ENCODE peak calls at places on chromosome 19, in four cellular contexts. T is K562, O is HCT116, X is HepG2. V is an unnamed sample. For H3K36me3, the result is how much of the 10 kb centered on the place peaks cover.

GRCh38 chr19:50174100-50174793 is 11.2 kb upstream of the IZUMO2 start:
- DNase-seq in X (no peak), T (no peak), O (no peak), V (no peak)

GRCh38 chr19:5434351-5434917 is 20.8 kb upstream of the ZNRF4 start:
- DNase-seq in X (no peak), O (peak), T (peak), V (no peak)

GRCh38 chr19:590396-590745 is 690 bp downstream of the HCN2 start:
- DNase-seq in T (peak), X (no peak), O (no peak), V (no peak)

GRCh38 chr19:1929051-1929742 is 11.8 kb upstream of the CSNK1G2 start:
- DNase-seq in T (peak), X (peak), O (peak), V (no peak)

GRCh38 chr19:50159078-50159477 is 4.0 kb downstream of the IZUMO2 start:
- DNase-seq in T (no peak), O (no peak), X (no peak), V (no peak)

GRCh38 chr19:35162471-35163326 is 8.2 kb downstream of the FXYD5 start:
- DNase-seq in T (no peak), X (no peak), O (peak), V (no peak)

GRCh38 chr19:44912854-44913253 is 1.6 kb upstream of the APOC1 start:
- DNase-seq in O (no peak), T (no peak), X (peak), V (no peak)

GRCh38 chr19:42028304-42029216 is 34.5 kb upstream of the ATP1A3 start:
- DNase-seq in O (peak), T (peak), X (no peak), V (no peak)

GRCh38 chr19:45901432-45901903 is 945 bp downstream of the MYPOP start:
- DNase-seq in O (no peak), X (no peak), T (no peak), V (no peak)

GRCh38 chr19:10193666-10194499 is 870 bp downstream of the DNMT1 start:
- DNase-seq in X (peak), T (peak), O (no peak), V (no peak)

GRCh38 chr19:42052241-42052863 is 17.7 kb downstream of the GRIK5 start:
- DNase-seq in X (no peak), T (no peak), O (no peak), V (no peak)

GRCh38 chr19:10921199-10921879 is 7.1 kb downstream of the YIPF2 start:
- DNase-seq in O (no peak), X (no peak), T (no peak), V (no peak)

GRCh38 chr19:58428617-58429016 is 11.3 kb downstream of the ZNF132 start:
- DNase-seq in O (no peak), X (no peak), T (no peak), V (no peak)

GRCh38 chr19:1073956-1074511 is 7.1 kb downstream of the ARHGAP45 start:
- DNase-seq in O (no peak), X (no peak), T (no peak), V (no peak)

GRCh38 chr19:15989889-15990288 is 41.1 kb downstream of the OR10H4 start:
- DNase-seq in T (no peak), O (no peak), X (no peak), V (no peak)

GRCh38 chr19:56107626-56108351 is 13.3 kb downstream of the ZNF787 start:
- DNase-seq in X (no peak), T (no peak), O (no peak), V (no peak)

GRCh38 chr19:1824252-1824622 is 12.2 kb upstream of the ATP8B3 start:
- DNase-seq in O (no peak), X (no peak), T (peak), V (no peak)

GRCh38 chr19:41694196-41694595 is 6.1 kb upstream of the CEACAM7 start:
- DNase-seq in X (no peak), T (no peak), O (no peak), V (no peak)

GRCh38 chr19:5125797-5126497 is 157.0 kb downstream of the KDM4B start:
- DNase-seq in X (no peak), T (no peak), O (no peak), V (no peak)

GRCh38 chr19:10736916-10737551 is 19.2 kb downstream of the DNM2 start:
- DNase-seq in X (no peak), O (no peak), T (peak), V (no peak)

GRCh38 chr19:16660763-16661479 is at the start of gene TMEM38A:
- DNase-seq in O (no peak), T (peak), X (no peak), V (no peak)

GRCh38 chr19:19606021-19606420 is 12.5 kb downstream of the PBX4 start:
- DNase-seq in X (no peak), T (peak), O (peak), V (no peak)

GRCh38 chr19:58439576-58440554 is at the start of gene ZNF132:
- DNase-seq in X (no peak), O (no peak), T (no peak), V (no peak)

GRCh38 chr19:45322311-45322710 is 364 bp downstream of the CKM start:
- DNase-seq in X (peak), O (no peak), T (no peak), V (no peak)

GRCh38 chr19:51607920-51608562 is 22.2 kb downstream of the SIGLEC5 start:
- DNase-seq in O (peak), T (peak), X (peak), V (no peak)

GRCh38 chr19:19061491-19061890 is 2.3 kb upstream of the SLC25A42 start:
- DNase-seq in X (no peak), T (no peak), O (no peak), V (no peak)

GRCh38 chr19:19160489-19161035 is 9.5 kb downstream of the MEF2B start:
- DNase-seq in T (no peak), X (no peak), O (no peak), V (no peak)

GRCh38 chr19:11096210-11096841 is 7.1 kb downstream of the LDLR start:
- DNase-seq in T (no peak), O (no peak), X (no peak), V (no peak)

GRCh38 chr19:40771101-40771539 is 4.2 kb upstream of the MIA start:
- DNase-seq in X (peak), T (peak), O (no peak), V (no peak)

GRCh38 chr19:1252221-1252817 is 3.9 kb downstream of the MIDN start:
- DNase-seq in O (no peak), X (no peak), T (peak), V (no peak)

GRCh38 chr19:32460476-32460875 is 54.9 kb downstream of the DPY19L3 start:
- DNase-seq in X (no peak), T (no peak), O (no peak), V (no peak)

GRCh38 chr19:57406516-57407123 is 4.3 kb upstream of the ZNF17 start:
- DNase-seq in T (peak), X (peak), O (peak), V (peak)

GRCh38 chr19:5189318-5189607 is 151.3 kb downstream of the PTPRS start:
- DNase-seq in X (no peak), O (no peak), T (no peak), V (no peak)

GRCh38 chr19:43674630-43674982 is 4.6 kb upstream of the PLAUR start:
- DNase-seq in X (no peak), O (no peak), T (no peak), V (no peak)

GRCh38 chr19:1663854-1664253 is 11.4 kb upstream of the TCF3 start:
- DNase-seq in X (no peak), T (no peak), O (no peak), V (no peak)

DNA sequence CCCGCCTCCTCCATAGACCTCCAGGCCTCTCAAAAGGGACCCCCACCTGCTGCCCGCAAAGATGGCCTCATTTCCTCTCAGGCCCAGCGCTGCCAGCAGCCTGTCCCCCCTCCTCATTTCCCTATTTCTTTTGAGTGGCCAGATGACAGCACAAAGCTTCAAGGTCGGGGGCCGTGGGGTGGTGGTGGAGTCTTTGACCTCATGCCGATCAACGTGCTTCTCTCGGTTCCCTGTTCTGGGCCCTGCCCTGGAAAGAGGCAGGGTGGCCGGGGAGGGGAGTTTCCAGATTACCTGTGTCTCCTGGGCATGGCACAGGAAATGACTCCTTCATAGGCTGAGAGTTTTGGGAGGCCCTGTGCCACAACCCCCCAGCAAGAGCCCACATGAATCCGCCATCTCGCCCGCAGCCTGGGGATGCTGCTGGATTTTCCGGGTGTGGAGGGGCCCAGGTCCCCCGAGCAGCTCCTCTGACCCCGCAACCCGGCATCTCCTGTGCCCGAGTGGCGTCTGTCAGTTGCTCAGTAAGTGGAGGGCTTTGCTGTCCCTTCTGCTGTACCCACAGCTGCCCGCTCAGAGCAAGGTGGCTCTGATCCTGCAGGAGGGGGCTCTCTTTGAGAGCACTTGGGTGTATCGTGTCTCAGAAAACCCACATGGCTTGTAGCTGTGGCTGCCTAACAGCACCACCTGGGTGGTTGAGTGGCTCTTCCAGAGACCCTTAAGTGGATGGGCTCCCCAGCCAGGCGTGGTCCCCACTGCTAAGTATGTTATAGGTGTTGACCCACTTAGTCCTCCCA is 139.4 kb downstream of the SIPA1L3 start:
- DNase-seq in T (no peak), O (no peak), X (no peak), V (no peak)
- TF ChIP-seq TCF7L2 in T (no peak), O (no peak), X (no peak), V (no peak)

GRCh38 chr19:31071157-31071855 is 277.9 kb downstream of the TSHZ3 start:
- DNase-seq in T (no peak), O (no peak), X (no peak), V (no peak)
- H3K36me3 ChIP-seq in T (under half), O (under half), X (under half), V (under half)

GRCh38 chr19:6590458-6591319 is at the start of gene CD70:
- DNase-seq in X (no peak), T (no peak), O (no peak), V (no peak)
- H3K4me3 ChIP-seq in X (no peak), T (no peak), O (no peak), V (peak)

GRCh38 chr19:54129617-54129996 is 8.0 kb upstream of the CNOT3 start:
- DNase-seq in O (no peak), T (no peak), X (no peak), V (no peak)

GRCh38 chr19:54133957-54134590 is 3.5 kb upstream of the CNOT3 start:
- DNase-seq in O (no peak), T (no peak), X (no peak), V (no peak)

GRCh38 chr19:54136086-54136863 is 1.3 kb upstream of the CNOT3 start:
- DNase-seq in X (no peak), T (no peak), O (no peak), V (no peak)

GRCh38 chr19:54136864-54137113 is 773 bp upstream of the CNOT3 start:
- DNase-seq in T (no peak), O (no peak), X (no peak), V (no peak)

DNA sequence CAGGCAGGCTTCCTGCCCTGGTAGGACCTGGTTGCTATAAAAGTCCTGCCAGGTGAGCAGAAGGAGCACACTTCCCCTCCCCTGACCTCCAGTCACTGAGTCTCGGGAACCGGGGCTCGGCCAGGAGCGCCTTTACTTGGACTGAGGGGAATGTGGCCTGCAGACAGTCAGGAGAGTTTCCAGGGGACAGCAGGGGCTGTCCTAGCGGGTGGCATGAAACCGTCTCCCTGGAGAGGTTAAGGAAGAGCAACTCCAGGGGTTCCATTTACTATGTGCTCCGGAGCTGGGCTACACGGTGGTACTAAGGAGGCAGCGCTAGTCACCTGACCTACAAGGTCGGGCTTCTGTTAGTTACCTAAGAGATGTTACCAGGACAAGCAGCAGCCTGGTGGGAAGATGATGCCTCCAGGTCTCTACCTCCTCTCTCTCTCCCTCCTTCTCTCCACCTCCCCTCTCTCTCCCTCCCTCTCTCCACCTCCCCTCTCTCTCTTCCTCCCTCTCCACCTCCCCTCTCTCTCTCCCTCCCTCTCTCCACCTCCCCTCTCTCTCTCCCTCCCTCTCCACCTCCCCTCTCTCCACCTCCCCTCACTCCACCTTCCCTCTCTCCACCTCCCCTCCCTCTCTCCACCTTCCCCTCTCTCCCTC is 4.1 kb upstream of the CNOT3 start:
- DNase-seq in O (peak), T (peak), X (peak), V (no peak)
- TF ChIP-seq TCF7L2 in O (no peak), T (no peak), X (no peak), V (no peak)

GRCh38 chr19:7471696-7472620 is 16.9 kb downstream of the PEX11G start:
- DNase-seq in X (no peak), O (no peak), T (no peak), V (no peak)
- H3K36me3 ChIP-seq in X (under half), O (under half), T (under half), V (under half)

DNA sequence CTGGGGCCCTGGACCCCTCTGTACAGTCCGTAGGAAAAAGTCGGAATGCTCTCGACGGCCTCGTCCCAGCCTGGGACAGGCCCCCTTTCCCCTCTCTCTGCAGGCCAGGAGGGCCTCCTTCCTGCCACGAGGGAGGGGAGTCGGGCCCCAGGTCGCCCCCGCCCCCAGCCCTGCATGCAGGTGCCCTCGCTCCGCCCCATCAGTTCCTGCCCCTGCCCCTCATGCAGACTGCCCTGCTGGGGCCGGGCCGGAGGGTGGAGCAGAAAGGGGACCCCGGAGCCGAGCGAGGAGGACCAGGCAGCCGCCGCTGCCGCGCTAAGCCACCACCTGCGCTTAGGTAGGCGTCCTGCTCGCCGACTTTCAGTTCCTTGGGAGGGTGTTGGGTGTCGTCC is 7.3 kb downstream of the LYL1 start:
- DNase-seq in T (no peak), O (no peak), X (no peak), V (no peak)
- H3K4me3 ChIP-seq in T (no peak), O (no peak), X (no peak), V (no peak)

DNA sequence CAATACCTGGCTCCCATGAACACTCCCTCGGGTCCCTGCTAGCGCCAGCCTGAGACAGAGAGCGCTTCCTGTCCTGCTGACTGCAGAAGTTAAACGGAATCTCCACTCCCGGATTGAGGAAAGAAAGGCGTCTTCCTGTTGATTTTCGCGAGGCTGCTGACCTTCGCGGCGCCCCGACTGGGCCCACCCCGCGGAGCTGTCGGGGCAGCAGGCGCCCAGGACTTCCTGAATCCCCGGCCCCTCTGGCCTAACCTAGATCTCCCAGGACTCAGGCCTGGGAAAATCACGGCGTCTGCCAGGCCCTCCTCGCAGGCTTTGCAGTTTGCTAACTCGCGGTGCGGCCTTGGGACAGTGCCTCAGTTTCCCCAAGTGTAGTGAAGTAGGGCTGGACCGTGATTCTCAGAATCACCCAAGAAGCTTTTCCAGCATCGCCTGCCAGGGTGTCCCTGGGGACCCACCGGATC is 108.8 kb downstream of the KCTD15 start:
- DNase-seq in T (no peak), X (no peak), O (no peak), V (no peak)
- TF ChIP-seq TCF7L2 in T (no peak), X (no peak), O (no peak), V (no peak)

GRCh38 chr19:7560271-7560670 is 24.8 kb downstream of the PNPLA6 start:
- DNase-seq in X (no peak), O (no peak), T (no peak), V (no peak)

GRCh38 chr19:7561229-7561806 is 25.8 kb downstream of the PNPLA6 start:
- DNase-seq in X (no peak), O (no peak), T (no peak), V (no peak)

GRCh38 chr19:7564866-7565265 is 29.3 kb downstream of the PNPLA6 start:
- DNase-seq in X (no peak), T (no peak), O (no peak), V (no peak)

GRCh38 chr19:7565332-7565731 is 29.8 kb downstream of the PNPLA6 start:
- DNase-seq in T (no peak), X (no peak), O (no peak), V (no peak)

DNA sequence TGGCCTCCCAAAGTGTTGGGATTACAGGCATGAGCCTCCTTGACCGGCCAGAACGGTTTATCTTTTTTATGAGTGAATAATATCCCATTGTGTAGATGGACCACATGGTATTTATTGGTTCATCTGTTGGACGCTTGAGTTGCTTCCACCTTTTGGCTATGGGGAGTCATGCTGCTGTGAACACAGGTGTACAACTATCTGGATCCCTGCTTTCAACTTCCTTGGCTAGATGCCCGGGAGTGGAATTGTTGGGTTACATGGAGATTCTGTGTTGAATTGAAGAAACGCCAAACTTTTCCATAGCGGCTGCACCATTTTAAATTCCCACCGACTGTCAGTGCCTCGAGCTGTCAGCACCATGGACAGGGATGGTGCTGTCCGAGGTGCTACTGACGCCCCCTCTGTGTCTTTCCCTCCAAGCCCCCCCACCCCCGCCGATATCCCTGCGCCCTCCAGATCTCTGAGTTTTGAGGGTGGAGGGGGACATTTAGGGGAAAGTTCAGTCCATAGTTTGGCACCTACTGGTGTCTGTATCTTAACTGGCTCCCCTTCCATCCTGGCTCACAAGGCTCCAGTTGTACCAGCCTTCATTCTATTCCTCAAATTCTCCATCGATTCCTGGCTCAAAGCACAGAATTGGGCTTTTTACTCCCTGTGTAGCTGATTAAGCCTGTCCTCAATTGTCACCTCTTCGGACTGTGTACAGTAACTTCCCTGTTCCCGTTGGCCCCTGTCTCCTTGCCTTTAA is 27.3 kb downstream of the PNPLA6 start:
- DNase-seq in T (peak), X (no peak), O (no peak), V (no peak)
- H3K36me3 ChIP-seq in T (under half), X (under half), O (under half), V (under half)

V was measured in Panc1.